ENCODE peak calls at places on chromosome 4, in eight cellular contexts. N is fibroblast of pulmonary artery; Y is activated gamma-delta T cell treated with Interleukin-2 at 50 U/mL for 16 hours; I is pancreas; P is hippocampal formation; L is CD4-positive, alpha-beta T cell; D is lower leg skin; K is GM03348. X is an unnamed sample.

GRCh38 chr4:87066403-87067119 is 131.8 kb downstream of the AFF1 start:
- DNase-seq in Y (no peak), P (no peak), D (no peak), N (no peak), L (no peak), K (no peak), I (no peak), X (no peak)

GRCh38 chr4:1242506-1243450 is 6.2 kb downstream of the CTBP1 start:
- DNase-seq in K (no peak), I (no peak), Y (no peak), N (no peak), P (no peak), D (no peak), L (no peak), X (no peak)

GRCh38 chr4:48518143-48518542 is 28.1 kb downstream of the ZAR1 start:
- DNase-seq in K (no peak), N (no peak), I (no peak), L (no peak), Y (no peak), D (no peak), P (no peak), X (no peak)

GRCh38 chr4:47567511-47567910 is 82.4 kb downstream of the ATP10D start:
- DNase-seq in N (no peak), L (no peak), P (no peak), I (no peak), K (no peak), Y (no peak), D (no peak), X (no peak)

GRCh38 chr4:3766207-3766790 is at the start of gene ADRA2C:
- DNase-seq in I (peak; percentile 65), P (no peak), D (no peak), N (no peak), K (peak; percentile 78), L (no peak), Y (no peak), X (no peak)

GRCh38 chr4:36551697-36552214 is 270.3 kb downstream of the DTHD1 start:
- DNase-seq in K (no peak), N (no peak), Y (no peak), P (no peak), I (no peak), L (no peak), D (no peak), X (no peak)

GRCh38 chr4:81032805-81033684 is 2.5 kb downstream of the BMP3 start:
- DNase-seq in P (no peak), L (no peak), N (no peak), D (no peak), Y (no peak), I (no peak), K (no peak), X (no peak)

GRCh38 chr4:54498661-54499111 is 159.1 kb upstream of the KIT start:
- DNase-seq in K (peak; percentile 50), D (no peak), N (peak; percentile 43), P (no peak), I (no peak), Y (no peak), L (no peak), X (peak; percentile 37)

GRCh38 chr4:127782275-127783025 is at the start of gene HSPA4L:
- DNase-seq in I (peak; percentile 50), Y (no peak), L (no peak), K (peak; percentile 65), N (peak; percentile 64), D (peak; percentile 18), P (peak; percentile 32), X (peak; percentile 61)

GRCh38 chr4:44927361-44928061 is 201.2 kb upstream of the GNPDA2 start:
- DNase-seq in N (peak; percentile 54), I (no peak), L (no peak), K (peak; percentile 3), Y (no peak), D (no peak), P (peak; percentile 21), X (no peak)

GRCh38 chr4:54090804-54091623 is 8.9 kb upstream of the GSX2 start:
- DNase-seq in I (peak; percentile 55), D (no peak), L (no peak), K (peak; percentile 75), P (no peak), Y (peak; percentile 15), N (no peak), X (no peak)

GRCh38 chr4:16788893-16789292 is 109.6 kb downstream of the LDB2 start:
- DNase-seq in N (no peak), P (no peak), D (no peak), L (no peak), K (no peak), I (no peak), Y (no peak), X (no peak)

GRCh38 chr4:10007436-10007740 is 13.9 kb downstream of the SLC2A9 start:
- DNase-seq in I (no peak), L (no peak), Y (no peak), P (no peak), D (no peak), K (no peak), N (no peak), X (no peak)

GRCh38 chr4:81724925-81725329 is 253.2 kb upstream of the RASGEF1B start:
- DNase-seq in P (peak; percentile 64), L (peak; percentile 11), K (no peak), Y (peak; percentile 24), I (no peak), N (no peak), D (peak; percentile 76), X (no peak)

GRCh38 chr4:5142726-5143125 is 91.4 kb downstream of the STK32B start:
- DNase-seq in D (no peak), L (no peak), P (no peak), Y (no peak), N (peak; percentile 59), I (no peak), K (peak; percentile 28), X (no peak)

GRCh38 chr4:165095291-165095690 is 17.4 kb downstream of the TMEM192 start:
- DNase-seq in L (no peak), K (no peak), P (no peak), D (no peak), I (no peak), Y (no peak), N (no peak), X (no peak)

GRCh38 chr4:42142586-42142985 is 9.9 kb downstream of the BEND4 start:
- DNase-seq in I (no peak), Y (no peak), D (no peak), L (no peak), N (no peak), K (peak; percentile 16), P (no peak), X (no peak)

GRCh38 chr4:79862842-79863241 is 210.2 kb downstream of the ANTXR2 start:
- DNase-seq in L (no peak), N (no peak), Y (no peak), D (no peak), K (no peak), P (no peak), I (no peak), X (no peak)

GRCh38 chr4:174398728-174399127 is 115.0 kb downstream of the CEP44 start:
- DNase-seq in N (peak; percentile 78), P (no peak), L (no peak), I (no peak), D (no peak), K (peak; percentile 37), Y (no peak), X (no peak)

GRCh38 chr4:147737623-147738022 is 5.7 kb downstream of the ARHGAP10 start:
- DNase-seq in Y (no peak), D (no peak), K (no peak), N (no peak), L (no peak), P (no peak), I (no peak), X (no peak)